ENCODE peak calls at places on chromosomes 2 and 18, in eight cellular contexts. Z, C, N, U, P, K, H and R are unnamed samples.
A peak's percentile ranks its signal among the peaks of the same experiment; 100 is the strongest.

GRCh38 chr2:68721482-68722071 is 13.0 kb upstream of the ARHGAP25 start:
- DNase-seq in Z (no peak), C (peak; percentile 35), N (no peak), U (no peak), P (no peak), K (no peak), H (no peak), R (peak; percentile 32)

GRCh38 chr2:238646803-238647202 is 201.1 kb upstream of the TWIST2 start:
- DNase-seq in Z (no peak), C (no peak), N (no peak), U (no peak), P (no peak), K (no peak), H (no peak), R (no peak)

GRCh38 chr18:5162111-5162510 is 34.9 kb downstream of the AKAIN1 start:
- DNase-seq in Z (no peak), C (no peak), N (no peak), U (no peak), P (no peak), K (no peak), H (no peak), R (no peak)

GRCh38 chr2:100692381-100692780 is 127.6 kb upstream of the NPAS2 start:
- DNase-seq in Z (no peak), C (no peak), N (no peak), U (no peak), P (no peak), K (no peak), H (no peak), R (no peak)

GRCh38 chr2:178006710-178007109 is 65.9 kb downstream of the PDE11A start:
- DNase-seq in Z (no peak), C (no peak), N (no peak), U (no peak), P (no peak), K (no peak), H (peak; percentile 16), R (no peak)

GRCh38 chr2:171436307-171436706 is 2.3 kb downstream of the DCAF17 start:
- DNase-seq in Z (no peak), C (no peak), N (no peak), U (no peak), P (no peak), K (no peak), H (no peak), R (no peak)

GRCh38 chr18:76234559-76234958 is 260.5 kb downstream of the ZNF516 start:
- DNase-seq in Z (no peak), C (no peak), N (no peak), U (no peak), P (no peak), K (no peak), H (no peak), R (no peak)

GRCh38 chr2:27356056-27356381 is 545 bp downstream of the GTF3C2 start:
- DNase-seq in Z (peak; percentile 69), C (peak; percentile 75), N (peak; percentile 70), U (peak; percentile 70), P (peak; percentile 78), K (peak; percentile 53), H (peak; percentile 75), R (peak; percentile 45)

GRCh38 chr18:4040391-4041172 is 414.5 kb downstream of the DLGAP1 start:
- DNase-seq in Z (no peak), C (no peak), N (no peak), U (no peak), P (no peak), K (no peak), H (no peak), R (no peak)

GRCh38 chr2:165803123-165803760 is 9.2 kb upstream of the GALNT3 start:
- DNase-seq in Z (no peak), C (peak; percentile 60), N (no peak), U (no peak), P (no peak), K (no peak), H (no peak), R (no peak)

GRCh38 chr2:127024769-127025356 is 82.1 kb downstream of the BIN1 start:
- DNase-seq in Z (no peak), C (peak; percentile 33), N (peak; percentile 88), U (peak; percentile 72), P (no peak), K (no peak), H (peak; percentile 91), R (no peak)

GRCh38 chr2:75476778-75477177 is 84.0 kb downstream of the EVA1A start:
- DNase-seq in Z (no peak), C (no peak), N (no peak), U (no peak), P (no peak), K (no peak), H (no peak), R (no peak)

GRCh38 chr2:186342029-186342428 is 144.0 kb upstream of the ZC3H15 start:
- DNase-seq in Z (no peak), C (no peak), N (no peak), U (no peak), P (no peak), K (no peak), H (no peak), R (no peak)

GRCh38 chr2:62216616-62217015 is 20.7 kb downstream of the B3GNT2 start:
- DNase-seq in Z (peak; percentile 79), C (peak; percentile 25), N (no peak), U (no peak), P (no peak), K (peak; percentile 52), H (no peak), R (peak; percentile 25)

GRCh38 chr18:43847164-43848091 is 570.1 kb upstream of the SYT4 start:
- DNase-seq in Z (no peak), C (no peak), N (no peak), U (no peak), P (no peak), K (no peak), H (peak; percentile 14), R (no peak)

GRCh38 chr2:44170337-44170736 is 1.7 kb downstream of the PPM1B start:
- DNase-seq in Z (no peak), C (no peak), N (no peak), U (no peak), P (no peak), K (no peak), H (no peak), R (peak; percentile 13)

GRCh38 chr2:74845217-74845751 is 11.4 kb downstream of the HK2 start:
- DNase-seq in Z (peak; percentile 95), C (peak; percentile 88), N (no peak), U (peak; percentile 82), P (peak; percentile 91), K (peak; percentile 84), H (peak; percentile 58), R (peak; percentile 89)

GRCh38 chr2:70089220-70089945 is 2.1 kb downstream of the PCBP1 start:
- DNase-seq in Z (no peak), C (no peak), N (peak; percentile 33), U (peak; percentile 69), P (no peak), K (no peak), H (peak; percentile 76), R (peak; percentile 54)

GRCh38 chr2:71348302-71348701 is 16.7 kb downstream of the ZNF638 start:
- DNase-seq in Z (no peak), C (no peak), N (no peak), U (no peak), P (no peak), K (no peak), H (peak; percentile 32), R (no peak)

GRCh38 chr2:40332096-40332826 is 119.6 kb downstream of the SLC8A1 start:
- DNase-seq in Z (no peak), C (no peak), N (no peak), U (no peak), P (peak; percentile 32), K (peak; percentile 29), H (no peak), R (peak; percentile 66)

GRCh38 chr18:45335644-45336043 is 279.6 kb upstream of the SLC14A2 start:
- DNase-seq in Z (no peak), C (no peak), N (no peak), U (no peak), P (no peak), K (no peak), H (no peak), R (no peak)

DNA sequence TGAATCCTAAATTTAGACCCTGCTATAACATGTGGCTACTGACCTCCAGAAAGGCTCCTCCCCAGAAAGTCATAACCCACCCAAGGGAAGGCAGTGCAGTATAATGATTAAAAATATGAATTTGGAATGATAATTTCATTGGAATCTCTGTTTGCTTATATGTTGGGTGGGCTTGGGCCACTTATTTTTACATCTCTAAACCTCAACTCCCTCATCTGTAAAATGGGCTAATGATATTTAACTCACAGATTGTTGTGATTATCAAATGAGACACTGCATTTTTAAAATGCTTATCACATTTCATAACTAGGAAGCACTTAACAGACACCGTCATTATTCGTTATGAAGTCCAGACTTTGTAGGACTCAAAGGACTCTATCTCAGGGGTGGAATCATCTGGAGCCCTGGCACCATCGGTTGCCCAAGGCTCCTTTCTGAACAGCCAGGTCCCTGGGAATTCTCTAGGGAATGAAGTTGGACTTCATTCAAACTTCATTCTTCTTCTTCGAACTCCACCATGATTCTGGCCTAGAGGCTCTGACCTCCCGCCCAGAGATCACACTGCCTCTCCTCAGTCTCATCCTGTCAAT is 33.1 kb upstream of the RMDN2 start:
- DNase-seq in Z (no peak), C (no peak), N (no peak), U (no peak), P (no peak), K (no peak), H (no peak), R (no peak)
- H3K36me3 ChIP-seq in Z (no peaks in the 10 kb centered on the region), C (no peaks in the 10 kb centered on the region), N (no peaks in the 10 kb centered on the region), U (no peaks in the 10 kb centered on the region), P (no peaks in the 10 kb centered on the region), K (no peaks in the 10 kb centered on the region), H (no peaks in the 10 kb centered on the region), R (no peaks in the 10 kb centered on the region)

GRCh38 chr2:231169475-231169874 is 29.0 kb upstream of the ARMC9 start:
- DNase-seq in Z (no peak), C (no peak), N (no peak), U (no peak), P (no peak), K (no peak), H (no peak), R (no peak)
- H3K27ac ChIP-seq in Z (no peak overlapping the region), C (no peak overlapping the region), N (no peak overlapping the region), U (no peak overlapping the region), P (no peak overlapping the region), K (no peak overlapping the region), H (peak overlapping the region; percentile 67), R (no peak overlapping the region)

DNA sequence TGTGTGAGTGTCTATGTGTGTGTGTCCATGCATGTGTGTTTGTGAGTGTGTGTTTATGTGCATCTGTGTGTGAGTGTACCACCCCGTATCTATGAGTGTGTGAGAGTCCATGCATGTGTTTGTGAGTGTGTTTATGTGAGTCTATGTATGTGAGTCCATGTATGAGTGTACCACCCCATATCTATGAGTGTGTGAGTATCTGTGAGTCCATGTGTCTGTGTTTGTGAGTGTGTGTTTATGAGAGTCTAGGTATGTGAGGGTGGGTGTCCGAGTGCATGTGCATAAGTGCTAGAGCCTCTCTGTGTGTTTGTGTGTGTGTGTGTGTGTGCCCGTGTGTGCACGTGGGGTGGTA is 86.0 kb upstream of the ATG16L1 start:
- DNase-seq in Z (no peak), C (no peak), N (no peak), U (no peak), P (no peak), K (no peak), H (no peak), R (no peak)
- H3K36me3 ChIP-seq in Z (no peaks in the 10 kb centered on the region), C (no peaks in the 10 kb centered on the region), N (peaks cover 10% of the 10 kb centered on the region), U (no peaks in the 10 kb centered on the region), P (peaks cover 43% of the 10 kb centered on the region), K (no peaks in the 10 kb centered on the region), H (no peaks in the 10 kb centered on the region), R (no peaks in the 10 kb centered on the region)

DNA sequence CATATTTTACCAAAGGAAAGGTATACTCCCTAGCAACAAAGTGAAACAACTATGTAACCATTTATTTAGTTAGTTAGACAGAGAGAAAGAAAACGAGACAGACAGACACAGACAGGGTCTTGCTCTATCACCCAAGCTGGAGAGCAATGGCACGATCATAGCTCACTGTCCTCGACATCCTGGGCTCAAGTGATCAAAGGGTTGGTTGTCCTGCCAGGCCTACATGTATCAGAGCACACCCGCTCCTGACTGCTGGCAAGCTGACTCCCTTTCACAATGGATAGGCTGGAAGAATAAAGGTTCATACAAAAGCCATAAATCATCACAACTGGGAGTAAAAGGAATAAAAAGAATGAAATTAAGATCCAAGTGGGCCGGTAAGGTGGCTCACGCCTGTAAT is 53.5 kb downstream of the ATL2 start:
- DNase-seq in Z (no peak), C (no peak), N (no peak), U (no peak), P (no peak), K (no peak), H (no peak), R (no peak)
- H3K27ac ChIP-seq in Z (no peak overlapping the region), C (no peak overlapping the region), N (no peak overlapping the region), U (no peak overlapping the region), P (no peak overlapping the region), K (no peak overlapping the region), H (no peak overlapping the region), R (no peak overlapping the region)